ENCODE peak calls at places on chromosomes 5 and 9, in nine cellular contexts. One of them, this sample, is unnamed.

GRCh38 chr9:111805841-111806241 is 11.1 kb upstream of the SHOC1 start:
- DNase-seq in HepG2: no peak
- DNase-seq in upper lobe of left lung: no peak
- DNase-seq in AG09309: peak; percentile 42
- DNase-seq in AG04450: no peak
- DNase-seq in H1: no peak
- DNase-seq in psoas muscle: no peak
- DNase-seq in fibroblast of the aortic adventitia: peak; percentile 76
- DNase-seq in GM12865: no peak
- DNase-seq in this sample: no peak

GRCh38 chr9:15243086-15243485 is 63.9 kb downstream of the TTC39B start:
- DNase-seq in H1: no peak
- DNase-seq in AG09309: no peak
- DNase-seq in HepG2: no peak
- DNase-seq in psoas muscle: no peak
- DNase-seq in upper lobe of left lung: no peak
- DNase-seq in fibroblast of the aortic adventitia: peak; percentile 43
- DNase-seq in AG04450: no peak
- DNase-seq in GM12865: no peak
- DNase-seq in this sample: no peak

GRCh38 chr9:2620876-2621677 is 510 bp upstream of the VLDLR start:
- DNase-seq in upper lobe of left lung: peak; percentile 89
- DNase-seq in HepG2: peak; percentile 36
- DNase-seq in GM12865: peak; percentile 60
- DNase-seq in AG04450: peak; percentile 53
- DNase-seq in fibroblast of the aortic adventitia: peak; percentile 84
- DNase-seq in H1: peak; percentile 86
- DNase-seq in psoas muscle: peak; percentile 90
- DNase-seq in AG09309: peak; percentile 53
- DNase-seq in this sample: no peak

GRCh38 chr9:5846501-5846921 is 13.6 kb upstream of the ERMP1 start:
- DNase-seq in AG04450: no peak
- DNase-seq in GM12865: no peak
- DNase-seq in fibroblast of the aortic adventitia: peak; percentile 40
- DNase-seq in H1: no peak
- DNase-seq in upper lobe of left lung: no peak
- DNase-seq in HepG2: no peak
- DNase-seq in AG09309: no peak
- DNase-seq in psoas muscle: no peak
- DNase-seq in this sample: no peak

GRCh38 chr5:68500828-68501227 is 285.3 kb downstream of the PIK3R1 start:
- DNase-seq in upper lobe of left lung: no peak
- DNase-seq in fibroblast of the aortic adventitia: no peak
- DNase-seq in AG09309: no peak
- DNase-seq in H1: no peak
- DNase-seq in GM12865: no peak
- DNase-seq in HepG2: no peak
- DNase-seq in AG04450: no peak
- DNase-seq in psoas muscle: no peak
- DNase-seq in this sample: no peak

GRCh38 chr9:115694014-115694413 is 459.6 kb upstream of the PAPPA start:
- DNase-seq in GM12865: peak; percentile 3
- DNase-seq in AG04450: peak; percentile 78
- DNase-seq in fibroblast of the aortic adventitia: peak; percentile 98
- DNase-seq in upper lobe of left lung: no peak
- DNase-seq in H1: peak; percentile 52
- DNase-seq in AG09309: peak; percentile 98
- DNase-seq in HepG2: peak; percentile 11
- DNase-seq in psoas muscle: no peak
- DNase-seq in this sample: no peak

GRCh38 chr5:99543841-99544240 is 615.0 kb upstream of the CHD1 start:
- DNase-seq in psoas muscle: no peak
- DNase-seq in AG09309: no peak
- DNase-seq in GM12865: no peak
- DNase-seq in AG04450: no peak
- DNase-seq in HepG2: no peak
- DNase-seq in upper lobe of left lung: no peak
- DNase-seq in fibroblast of the aortic adventitia: no peak
- DNase-seq in H1: no peak
- DNase-seq in this sample: no peak

GRCh38 chr5:27217160-27217956 is 179.0 kb upstream of the CDH9 start:
- DNase-seq in psoas muscle: no peak
- DNase-seq in upper lobe of left lung: no peak
- DNase-seq in HepG2: no peak
- DNase-seq in AG04450: no peak
- DNase-seq in fibroblast of the aortic adventitia: no peak
- DNase-seq in H1: no peak
- DNase-seq in GM12865: no peak
- DNase-seq in AG09309: no peak
- DNase-seq in this sample: no peak

GRCh38 chr5:18048449-18048848 is 414.2 kb downstream of the TAF11L14 start:
- DNase-seq in AG04450: no peak
- DNase-seq in H1: no peak
- DNase-seq in upper lobe of left lung: no peak
- DNase-seq in HepG2: no peak
- DNase-seq in AG09309: no peak
- DNase-seq in psoas muscle: no peak
- DNase-seq in fibroblast of the aortic adventitia: no peak
- DNase-seq in GM12865: no peak
- DNase-seq in this sample: no peak

GRCh38 chr5:141369994-141370848 is at the start of gene PCDHGB3:
- DNase-seq in fibroblast of the aortic adventitia: peak; percentile 76
- DNase-seq in AG04450: no peak
- DNase-seq in HepG2: no peak
- DNase-seq in upper lobe of left lung: no peak
- DNase-seq in H1: no peak
- DNase-seq in GM12865: peak; percentile 83
- DNase-seq in AG09309: no peak
- DNase-seq in psoas muscle: peak; percentile 69
- DNase-seq in this sample: peak; percentile 49

GRCh38 chr5:67215592-67216471 is 19.2 kb upstream of the CD180 start:
- DNase-seq in GM12865: peak; percentile 92
- DNase-seq in HepG2: peak; percentile 71
- DNase-seq in AG04450: no peak
- DNase-seq in H1: no peak
- DNase-seq in upper lobe of left lung: peak; percentile 92
- DNase-seq in fibroblast of the aortic adventitia: peak; percentile 15
- DNase-seq in psoas muscle: peak; percentile 90
- DNase-seq in AG09309: no peak
- DNase-seq in this sample: peak; percentile 92

GRCh38 chr5:13107553-13107952 is 836.9 kb downstream of the DNAH5 start:
- DNase-seq in H1: no peak
- DNase-seq in AG09309: no peak
- DNase-seq in HepG2: no peak
- DNase-seq in psoas muscle: no peak
- DNase-seq in fibroblast of the aortic adventitia: no peak
- DNase-seq in upper lobe of left lung: no peak
- DNase-seq in AG04450: no peak
- DNase-seq in GM12865: no peak
- DNase-seq in this sample: no peak

GRCh38 chr5:134113908-134114875 is at the start of gene TCF7:
- DNase-seq in upper lobe of left lung: peak; percentile 81
- DNase-seq in H1: peak; percentile 79
- DNase-seq in fibroblast of the aortic adventitia: peak; percentile 76
- DNase-seq in AG09309: peak; percentile 23
- DNase-seq in GM12865: peak; percentile 86
- DNase-seq in HepG2: peak; percentile 68
- DNase-seq in AG04450: peak; percentile 55
- DNase-seq in psoas muscle: peak; percentile 86
- DNase-seq in this sample: peak; percentile 65

GRCh38 chr5:37739817-37740261 is 100.0 kb downstream of the GDNF start:
- DNase-seq in AG04450: no peak
- DNase-seq in H1: no peak
- DNase-seq in upper lobe of left lung: no peak
- DNase-seq in AG09309: no peak
- DNase-seq in GM12865: no peak
- DNase-seq in HepG2: no peak
- DNase-seq in psoas muscle: no peak
- DNase-seq in fibroblast of the aortic adventitia: peak; percentile 91
- DNase-seq in this sample: no peak

GRCh38 chr5:168734657-168735344 is 155.6 kb upstream of the PANK3 start:
- DNase-seq in H1: no peak
- DNase-seq in HepG2: no peak
- DNase-seq in psoas muscle: peak; percentile 87
- DNase-seq in fibroblast of the aortic adventitia: peak; percentile 71
- DNase-seq in AG04450: no peak
- DNase-seq in GM12865: peak; percentile 58
- DNase-seq in AG09309: no peak
- DNase-seq in upper lobe of left lung: no peak
- DNase-seq in this sample: no peak

GRCh38 chr5:56190500-56190899 is 42.6 kb downstream of the ANKRD55 start:
- DNase-seq in psoas muscle: no peak
- DNase-seq in fibroblast of the aortic adventitia: peak; percentile 76
- DNase-seq in HepG2: no peak
- DNase-seq in H1: no peak
- DNase-seq in AG09309: peak; percentile 38
- DNase-seq in upper lobe of left lung: peak; percentile 74
- DNase-seq in AG04450: no peak
- DNase-seq in GM12865: no peak
- DNase-seq in this sample: no peak

DNA sequence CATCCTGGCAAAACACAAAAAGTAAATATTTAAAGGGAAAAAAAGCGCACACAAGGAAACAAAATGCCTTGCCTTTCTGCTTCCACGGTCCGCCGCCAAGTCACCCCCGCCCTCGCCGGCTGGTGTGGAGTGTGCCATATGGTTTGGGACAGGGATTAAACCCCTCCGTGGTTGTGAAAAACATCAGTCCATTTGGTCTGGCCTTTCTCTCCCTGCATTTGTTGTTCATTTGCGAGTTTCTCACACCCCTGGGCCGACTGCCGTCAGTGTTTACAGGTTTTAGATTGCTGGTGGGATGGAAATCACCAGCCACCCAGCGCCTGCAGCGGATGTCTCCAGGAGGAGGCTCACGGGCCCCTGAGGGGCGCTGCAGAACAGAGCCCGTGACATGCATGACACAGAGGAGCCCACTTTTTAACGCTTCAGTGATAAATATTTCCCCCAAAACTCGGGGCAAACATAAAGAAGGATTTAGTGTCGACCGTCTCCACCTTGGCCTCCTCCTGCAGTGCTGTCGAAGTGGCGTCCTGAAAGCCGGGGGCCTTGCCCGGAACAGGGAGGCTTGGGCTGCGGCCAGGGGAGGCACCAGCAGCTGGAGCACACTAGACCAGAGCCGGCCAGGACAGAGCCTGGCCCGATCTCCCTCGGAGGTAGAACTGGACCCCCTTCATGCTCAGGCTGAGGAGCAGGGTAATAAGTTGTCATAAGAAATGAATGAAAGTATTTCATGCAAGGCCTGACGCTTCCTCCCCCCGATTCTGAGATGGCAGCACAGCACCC is 161.4 kb downstream of the HSD17B3 start:
- DNase-seq in GM12865: no peak
- DNase-seq in AG04450: no peak
- DNase-seq in upper lobe of left lung: no peak
- DNase-seq in HepG2: no peak
- DNase-seq in AG09309: no peak
- DNase-seq in H1: no peak
- DNase-seq in fibroblast of the aortic adventitia: no peak
- DNase-seq in psoas muscle: no peak
- DNase-seq in this sample: no peak
- TF ChIP-seq CTCF in GM12865: no peak
- TF ChIP-seq CTCF in AG04450: no peak
- TF ChIP-seq CTCF in upper lobe of left lung: no peak
- TF ChIP-seq CTCF in HepG2: no peak
- TF ChIP-seq CTCF in AG09309: no peak
- TF ChIP-seq CTCF in H1: no peak
- TF ChIP-seq CTCF in fibroblast of the aortic adventitia: no peak
- TF ChIP-seq CTCF in psoas muscle: no peak
- TF ChIP-seq CTCF in this sample: no peak

GRCh38 chr5:152723482-152723881 is 318.4 kb upstream of the NMUR2 start:
- DNase-seq in GM12865: peak; percentile 2
- DNase-seq in fibroblast of the aortic adventitia: no peak
- DNase-seq in AG04450: no peak
- DNase-seq in AG09309: no peak
- DNase-seq in upper lobe of left lung: no peak
- DNase-seq in H1: peak; percentile 56
- DNase-seq in HepG2: no peak
- DNase-seq in psoas muscle: no peak
- DNase-seq in this sample: no peak
- TF ChIP-seq CTCF in GM12865: peak; percentile 21
- TF ChIP-seq CTCF in fibroblast of the aortic adventitia: no peak
- TF ChIP-seq CTCF in AG04450: no peak
- TF ChIP-seq CTCF in AG09309: no peak
- TF ChIP-seq CTCF in upper lobe of left lung: no peak
- TF ChIP-seq CTCF in H1: peak; percentile 72
- TF ChIP-seq CTCF in HepG2: no peak
- TF ChIP-seq CTCF in psoas muscle: no peak
- TF ChIP-seq CTCF in this sample: no peak

DNA sequence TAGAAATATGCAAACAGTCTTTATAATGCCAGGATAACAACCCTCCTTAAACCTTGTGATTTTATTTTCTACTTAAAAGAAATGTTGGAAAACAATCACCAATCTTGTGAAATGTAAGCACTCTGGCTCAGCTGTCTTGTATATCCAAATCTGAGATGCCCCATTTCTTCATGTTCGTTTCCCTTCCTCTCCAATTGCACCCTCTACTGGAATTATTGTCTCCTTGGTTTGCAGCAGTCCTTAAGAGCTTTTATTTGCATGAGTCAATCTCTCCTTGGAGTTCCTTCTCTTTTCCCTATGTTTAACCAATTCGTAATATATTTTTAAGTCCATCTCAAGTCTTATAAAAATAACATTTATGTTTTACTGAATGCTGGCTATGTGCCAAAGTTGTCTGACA is 362.0 kb upstream of the CDH10 start:
- DNase-seq in HepG2: no peak
- DNase-seq in GM12865: no peak
- DNase-seq in H1: no peak
- DNase-seq in AG09309: no peak
- DNase-seq in fibroblast of the aortic adventitia: peak; percentile 3
- DNase-seq in upper lobe of left lung: no peak
- DNase-seq in AG04450: no peak
- DNase-seq in psoas muscle: no peak
- DNase-seq in this sample: no peak
- TF ChIP-seq CTCF in HepG2: no peak
- TF ChIP-seq CTCF in GM12865: no peak
- TF ChIP-seq CTCF in H1: no peak
- TF ChIP-seq CTCF in AG09309: no peak
- TF ChIP-seq CTCF in fibroblast of the aortic adventitia: no peak
- TF ChIP-seq CTCF in upper lobe of left lung: no peak
- TF ChIP-seq CTCF in AG04450: no peak
- TF ChIP-seq CTCF in psoas muscle: no peak
- TF ChIP-seq CTCF in this sample: no peak

DNA sequence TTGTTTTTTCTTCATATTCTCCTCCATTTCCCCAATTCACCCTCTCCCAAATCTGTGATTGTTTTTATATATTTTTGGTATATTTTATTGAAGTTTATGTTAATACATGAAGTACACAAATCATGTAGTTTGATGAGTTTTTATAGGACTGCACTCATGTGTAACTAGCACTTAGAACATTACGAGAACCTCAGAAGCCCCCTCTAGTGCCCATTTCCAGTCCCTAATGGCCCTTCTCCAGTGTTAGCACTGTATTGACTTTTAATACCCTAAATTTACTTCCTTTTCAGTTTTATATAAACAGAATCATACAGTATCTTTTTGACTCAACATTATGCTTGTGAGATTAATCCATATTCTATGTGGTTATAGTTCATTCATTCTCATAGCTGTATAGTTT is 18.5 kb upstream of the FKTN start:
- DNase-seq in AG04450: no peak
- DNase-seq in AG09309: no peak
- DNase-seq in H1: no peak
- DNase-seq in fibroblast of the aortic adventitia: no peak
- DNase-seq in HepG2: no peak
- DNase-seq in psoas muscle: no peak
- DNase-seq in upper lobe of left lung: no peak
- DNase-seq in GM12865: no peak
- DNase-seq in this sample: no peak
- TF ChIP-seq CTCF in AG04450: peak; percentile 12
- TF ChIP-seq CTCF in AG09309: no peak
- TF ChIP-seq CTCF in H1: no peak
- TF ChIP-seq CTCF in fibroblast of the aortic adventitia: no peak
- TF ChIP-seq CTCF in HepG2: no peak
- TF ChIP-seq CTCF in psoas muscle: no peak
- TF ChIP-seq CTCF in upper lobe of left lung: no peak
- TF ChIP-seq CTCF in GM12865: no peak
- TF ChIP-seq CTCF in this sample: no peak

This sample was measured in B cell.